ENCODE peak calls at places on chromosomes 4 and X, in ten cellular contexts. G is DMS153; J is endothelial cell; E is HEK293T; N is activated CD4-positive, CD25-positive, alpha-beta regulatory T cell; Z is left cardiac atrium; C is NCI-H510A treated with DMSO at 0.1 percent for 48 hours; F is activated CD4-positive, alpha-beta T cell treated with anti-CD3 and anti-CD28 coated beads, Interleukin-2, amount 50 U/mL, for 24 hours; L is left ventricle myocardium inferior; P is stimulated activated CD4-positive, alpha-beta T cell treated with anti-CD3 and anti-CD28 coated beads, Interleukin-2, amount 100 ng/mL, for 4 hours. Q is an unnamed sample.

GRCh38 chrX:140229187-140229586 is 263.9 kb upstream of the CXorf66 start:
- DNase-seq in G (no peak), J (no peak), E (no peak), N (no peak), Z (no peak), C (no peak), F (no peak), L (no peak), P (no peak), Q (no peak)

GRCh38 chr4:176443117-176443516 is 123.4 kb downstream of the SPCS3 start:
- DNase-seq in G (no peak), J (no peak), E (no peak), N (no peak), Z (no peak), C (no peak), F (no peak), L (no peak), P (no peak), Q (no peak)

GRCh38 chrX:150088766-150089518 is 150.7 kb upstream of the EOLA2 start:
- DNase-seq in G (peak), J (no peak), E (no peak), N (no peak), Z (no peak), C (no peak), F (no peak), L (no peak), P (no peak), Q (peak)

GRCh38 chr4:125838924-125839323 is 524.2 kb downstream of the FAT4 start:
- DNase-seq in G (no peak), J (no peak), E (no peak), N (no peak), Z (no peak), C (no peak), F (no peak), L (no peak), P (no peak), Q (no peak)

GRCh38 chr4:87679449-87680169 is 29.5 kb downstream of the DMP1 start:
- DNase-seq in G (no peak), J (peak), E (peak), N (no peak), Z (peak), C (peak), F (peak), L (peak), P (no peak), Q (peak)

GRCh38 chrX:135977611-135978010 is 3.8 kb upstream of the MMGT1 start:
- DNase-seq in G (no peak), J (no peak), E (no peak), N (no peak), Z (no peak), C (no peak), F (no peak), L (no peak), P (no peak), Q (no peak)

GRCh38 chrX:9844936-9845573 is 58.8 kb downstream of the SHROOM2 start:
- DNase-seq in G (no peak), J (no peak), E (no peak), N (no peak), Z (no peak), C (no peak), F (no peak), L (no peak), P (no peak), Q (no peak)

GRCh38 chr4:5921981-5922380 is 29.1 kb upstream of the CRMP1 start:
- DNase-seq in G (no peak), J (no peak), E (no peak), N (no peak), Z (no peak), C (no peak), F (no peak), L (no peak), P (no peak), Q (no peak)

GRCh38 chr4:127708985-127709384 is 21.2 kb upstream of the SLC25A31 start:
- DNase-seq in G (peak), J (no peak), E (no peak), N (no peak), Z (peak), C (peak), F (no peak), L (no peak), P (no peak), Q (no peak)

GRCh38 chr4:168864831-168865541 is 145.1 kb downstream of the CBR4 start:
- DNase-seq in G (no peak), J (no peak), E (no peak), N (no peak), Z (no peak), C (no peak), F (no peak), L (no peak), P (no peak), Q (no peak)

GRCh38 chrX:40268126-40268525 is 170.4 kb upstream of the BCOR start:
- DNase-seq in G (no peak), J (no peak), E (no peak), N (no peak), Z (no peak), C (no peak), F (no peak), L (no peak), P (no peak), Q (no peak)

GRCh38 chrX:6228720-6229119 is at the start of gene NLGN4X:
- DNase-seq in G (peak), J (peak), E (no peak), N (no peak), Z (no peak), C (no peak), F (no peak), L (no peak), P (no peak), Q (peak)

GRCh38 chrX:129013574-129013973 is 509.7 kb downstream of the SMARCA1 start:
- DNase-seq in G (no peak), J (no peak), E (no peak), N (no peak), Z (no peak), C (no peak), F (no peak), L (no peak), P (no peak), Q (no peak)

GRCh38 chr4:2786794-2787229 is 6.1 kb upstream of the SH3BP2 start:
- DNase-seq in G (no peak), J (no peak), E (no peak), N (no peak), Z (no peak), C (no peak), F (no peak), L (no peak), P (no peak), Q (no peak)

GRCh38 chr4:101158507-101158906 is 188.8 kb downstream of the PPP3CA start:
- DNase-seq in G (no peak), J (no peak), E (no peak), N (no peak), Z (no peak), C (no peak), F (no peak), L (no peak), P (no peak), Q (no peak)

GRCh38 chr4:113539408-113539807 is 222.1 kb downstream of the CAMK2D start:
- DNase-seq in G (no peak), J (no peak), E (no peak), N (no peak), Z (no peak), C (no peak), F (peak), L (no peak), P (no peak), Q (no peak)

GRCh38 chr4:972651-973424 is 531 bp downstream of the DGKQ start:
- DNase-seq in G (no peak), J (no peak), E (peak), N (peak), Z (peak), C (no peak), F (peak), L (peak), P (peak), Q (peak)

GRCh38 chr4:70761276-70761816 is 39.6 kb downstream of the RUFY3 start:
- DNase-seq in G (no peak), J (no peak), E (peak), N (no peak), Z (no peak), C (no peak), F (no peak), L (no peak), P (no peak), Q (no peak)

GRCh38 chrX:139094671-139095592 is 383.4 kb upstream of the FGF13 start:
- DNase-seq in G (no peak), J (no peak), E (no peak), N (no peak), Z (no peak), C (no peak), F (no peak), L (no peak), P (no peak), Q (no peak)

GRCh38 chrX:13469963-13470679 is 99.3 kb upstream of the EGFL6 start:
- DNase-seq in G (no peak), J (no peak), E (no peak), N (no peak), Z (no peak), C (no peak), F (no peak), L (no peak), P (no peak), Q (no peak)

GRCh38 chrX:34585561-34585960 is 71.5 kb downstream of the TMEM47 start:
- DNase-seq in G (no peak), J (no peak), E (no peak), N (no peak), Z (no peak), C (no peak), F (no peak), L (no peak), P (no peak), Q (no peak)

GRCh38 chr4:40514409-40515025 is 115.1 kb downstream of the RBM47 start:
- DNase-seq in G (peak), J (no peak), E (no peak), N (no peak), Z (no peak), C (peak), F (no peak), L (no peak), P (no peak), Q (no peak)

GRCh38 chr4:17030543-17030942 is 132.1 kb upstream of the LDB2 start:
- DNase-seq in G (no peak), J (no peak), E (no peak), N (no peak), Z (no peak), C (no peak), F (no peak), L (no peak), P (no peak), Q (no peak)

GRCh38 chrX:149909324-149910177 is 19.8 kb upstream of the HSFX4 start:
- DNase-seq in G (no peak), J (no peak), E (no peak), N (no peak), Z (no peak), C (no peak), F (no peak), L (no peak), P (no peak), Q (no peak)

Q was measured in ecto neural progenitor cell.